ENCODE peak calls at places on chromosomes 7 and 10, in four cellular contexts. C is adrenal gland, N is K562, G is transverse colon. E is an unnamed sample. For H3K4me1, the result is how much of the 10 kb centered on the place peaks cover.

GRCh38 chr7:55074008-55074499 is 55.2 kb downstream of the EGFR start:
- DNase-seq in C (peak), G (peak), N (peak), E (peak)

GRCh38 chr7:30708412-30708811 is 26.2 kb upstream of the CRHR2 start:
- DNase-seq in N (no peak), G (no peak), C (no peak), E (no peak)

GRCh38 chr10:49608925-49609282 is 1.2 kb upstream of the SLC18A3 start:
- DNase-seq in C (no peak), N (no peak), G (no peak), E (no peak)

GRCh38 chr10:114708717-114709352 is 50.8 kb upstream of the ABLIM1 start:
- DNase-seq in G (no peak), N (no peak), C (no peak), E (no peak)

GRCh38 chr7:35555934-35556333 is 139.0 kb downstream of the HERPUD2 start:
- DNase-seq in G (no peak), C (no peak), N (no peak), E (no peak)

GRCh38 chr7:200704-201103 is 8.3 kb downstream of the FAM20C start:
- DNase-seq in G (no peak), N (no peak), C (no peak), E (no peak)

GRCh38 chr10:126216221-126216701 is 172.0 kb downstream of the ADAM12 start:
- DNase-seq in N (no peak), C (no peak), G (no peak), E (no peak)

GRCh38 chr7:28024786-28025334 is 155.7 kb downstream of the JAZF1 start:
- DNase-seq in N (no peak), C (no peak), G (no peak), E (no peak)

GRCh38 chr10:132446661-132447445 is 49.9 kb downstream of the PWWP2B start:
- DNase-seq in G (peak), C (peak), N (peak), E (peak)

DNA sequence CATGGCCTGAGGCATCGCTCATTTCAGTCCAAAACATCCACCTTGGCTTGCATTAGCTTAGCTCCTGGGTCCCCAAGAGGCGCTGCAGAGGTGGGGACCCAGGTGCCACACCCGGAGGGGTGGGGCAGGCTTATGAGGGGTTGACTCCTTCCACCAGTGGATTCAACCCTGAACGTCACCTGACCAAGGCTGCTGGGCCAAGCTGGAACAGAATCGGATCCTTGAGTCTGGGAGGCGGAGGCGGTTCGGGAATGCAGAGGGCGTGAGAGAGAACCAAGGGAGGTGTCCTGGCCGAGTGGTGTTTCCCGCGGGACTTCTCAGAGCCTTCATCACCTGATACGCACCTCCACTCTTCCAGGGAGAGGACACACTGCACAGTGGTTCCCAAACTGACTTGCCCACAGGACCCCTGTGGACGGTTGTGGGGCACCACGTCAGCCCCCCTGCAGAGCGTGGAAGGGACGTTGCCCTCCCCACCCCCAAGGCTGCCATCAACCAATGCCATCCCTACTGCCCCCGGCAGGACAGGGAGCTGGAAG is 4.5 kb upstream of the MICALL2 start:
- DNase-seq in G (peak), C (no peak), N (peak), E (no peak)
- H3K4me1 ChIP-seq in G (half or more), C (under half), N (under half), E (under half)

GRCh38 chr10:59906417-59907202 is at the start of gene CCDC6:
- DNase-seq in N (peak), G (peak), C (peak), E (peak)

GRCh38 chr10:59905735-59906416 is 480 bp downstream of the CCDC6 start:
- DNase-seq in N (peak), C (no peak), G (peak), E (no peak)

GRCh38 chr10:59908808-59909143 is 2.4 kb upstream of the CCDC6 start:
- DNase-seq in C (no peak), G (no peak), N (no peak), E (no peak)

GRCh38 chr10:59907537-59907917 is 1.2 kb upstream of the CCDC6 start:
- DNase-seq in N (peak), G (no peak), C (no peak), E (no peak)

DNA sequence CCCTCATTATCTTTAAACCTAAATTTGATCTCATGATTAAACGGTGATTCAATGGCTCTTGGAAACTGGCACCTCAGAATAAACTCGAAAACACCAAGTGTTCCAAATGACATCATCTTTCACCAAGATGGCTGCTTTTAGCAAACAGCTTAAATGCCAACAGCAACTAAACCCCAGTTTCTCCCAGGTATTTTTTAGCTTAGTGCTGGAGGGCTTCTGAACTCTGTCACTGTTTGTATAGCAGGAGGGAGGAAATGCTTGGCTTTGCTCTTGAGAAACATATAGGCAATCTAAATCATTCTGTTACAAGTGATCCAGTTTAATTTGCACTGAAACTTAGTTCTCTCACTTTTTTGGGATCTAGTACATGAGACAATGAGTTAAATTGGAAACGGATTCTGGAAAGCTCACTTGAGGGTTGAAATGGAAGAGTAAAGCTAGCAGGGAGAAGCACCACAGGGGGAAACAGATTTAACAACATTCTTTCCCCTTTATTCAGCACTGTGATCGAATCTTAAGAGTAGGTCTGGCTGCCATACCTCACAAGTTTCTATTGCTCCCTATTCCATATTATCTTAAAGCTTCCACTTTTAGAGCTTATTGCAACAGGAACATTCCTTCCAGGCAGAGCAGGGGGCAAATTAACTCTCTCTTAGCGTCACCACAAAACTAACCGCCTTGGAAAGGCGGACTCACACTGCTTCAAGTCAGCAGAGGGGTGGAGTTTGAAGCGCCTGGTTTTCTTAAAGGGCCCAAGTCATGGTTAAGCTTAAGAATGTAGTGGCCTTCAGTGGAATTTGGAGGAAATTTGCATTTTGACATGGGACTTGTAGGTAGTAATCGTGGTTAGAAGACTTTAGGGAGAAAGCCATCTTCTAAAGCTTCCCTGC is 1.8 kb upstream of the CCDC6 start:
- DNase-seq in N (peak), G (peak), C (peak), E (peak)
- TF ChIP-seq POLR2A in N (peak), G (peak), C (peak), E (peak)

DNA sequence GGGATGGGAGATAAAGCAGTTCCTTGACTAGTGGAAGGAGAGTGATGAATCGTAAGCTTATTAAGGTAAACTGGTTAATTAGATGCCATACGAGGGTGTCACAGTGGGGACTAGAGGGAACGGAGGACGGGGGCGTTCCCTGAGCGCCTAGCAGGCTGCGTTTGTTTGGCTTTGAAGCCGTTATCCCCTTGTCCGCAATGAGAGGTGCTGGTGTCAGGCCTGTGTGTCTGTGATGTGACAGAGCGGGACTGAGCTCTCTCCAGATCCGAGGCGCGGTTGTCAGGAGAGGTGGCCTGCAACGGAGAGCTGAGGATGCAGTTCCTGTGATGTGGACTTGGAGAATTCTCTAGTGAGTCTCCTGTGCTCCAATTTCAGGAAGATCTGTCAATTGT is 60.0 kb upstream of the PRPS1L1 start:
- DNase-seq in G (no peak), C (no peak), N (peak), E (peak)
- H3K4me3 ChIP-seq in G (no peak), C (no peak), N (no peak), E (no peak)

GRCh38 chr10:101781984-101782810 is 1.0 kb downstream of the NPM3 start:
- DNase-seq in N (no peak), C (no peak), G (no peak), E (no peak)

GRCh38 chr10:101781655-101781983 is 1.6 kb downstream of the NPM3 start:
- DNase-seq in C (no peak), N (no peak), G (no peak), E (no peak)

GRCh38 chr10:101780187-101780817 is 2.9 kb downstream of the NPM3 start:
- DNase-seq in C (no peak), G (no peak), N (no peak), E (no peak)

GRCh38 chr10:101779544-101780186 is 3.6 kb downstream of the NPM3 start:
- DNase-seq in N (no peak), G (peak), C (peak), E (peak)

DNA sequence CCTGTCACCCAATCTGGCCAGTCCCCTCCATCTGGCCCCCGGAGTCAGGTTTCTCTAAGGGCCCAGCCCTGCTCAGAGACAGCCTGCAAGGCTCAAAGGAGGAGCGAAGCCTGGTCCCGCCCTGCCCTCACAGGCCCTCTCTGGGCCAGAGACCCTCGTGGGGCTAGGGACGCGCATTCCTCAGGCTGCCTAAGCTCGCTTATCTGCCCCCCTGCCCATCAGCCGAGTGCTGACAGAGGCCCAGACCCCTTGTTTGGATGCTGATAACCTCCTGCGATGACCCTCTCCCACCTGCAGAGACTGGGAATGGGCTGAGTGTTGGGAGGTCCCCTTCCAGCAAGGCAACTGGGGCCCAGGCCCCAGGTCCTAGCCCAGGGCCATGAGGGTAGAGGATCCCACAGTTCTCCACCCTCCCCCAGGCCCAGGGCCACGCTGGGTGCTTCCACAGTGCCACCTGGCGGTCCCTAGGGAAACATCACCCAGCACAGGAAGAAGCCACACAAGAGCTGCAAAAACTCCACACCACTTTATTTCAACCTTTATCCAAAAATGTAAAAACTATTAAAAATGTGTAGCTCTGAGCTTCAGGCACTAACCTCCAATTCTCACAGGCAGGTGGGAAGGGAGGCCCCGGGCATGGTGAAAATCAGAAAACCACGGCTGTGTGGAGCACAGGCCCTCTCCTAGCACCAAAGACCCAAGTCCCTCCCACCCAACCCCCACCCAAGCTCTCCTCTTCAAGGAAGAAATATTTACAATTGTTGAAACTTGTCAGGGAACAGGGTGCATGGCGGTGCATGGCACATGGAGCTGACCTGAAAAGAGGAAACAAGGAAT is 2.2 kb downstream of the NPM3 start:
- DNase-seq in N (peak), G (peak), C (peak), E (peak)
- H3K4me1 ChIP-seq in N (under half), G (under half), C (under half), E (half or more)

E was measured in body of pancreas.